ENCODE peak calls at places on chromosomes 5 and 9, in ten cellular contexts. O is T follicular helper cell; T is Ammon's horn; V is GM04503; C is effector memory CD8-positive, alpha-beta T cell; P is ELR; G is body of pancreas; F is CD4-positive, alpha-beta memory T cell; H is upper lobe of right lung; J is NCI-H748 treated with DMSO at 0.1 percent for 48 hours. Z is an unnamed sample.

GRCh38 chr5:115810776-115811175 is 5.7 kb downstream of the CDO1 start:
- DNase-seq in H (no peak), F (no peak), P (peak), G (no peak), O (no peak), T (no peak), C (no peak), J (no peak), V (no peak), Z (no peak)

GRCh38 chr9:6415266-6415665 is 2.3 kb downstream of the UHRF2 start:
- DNase-seq in F (no peak), J (no peak), P (peak), H (no peak), G (no peak), C (no peak), O (no peak), V (no peak), T (no peak), Z (no peak)

GRCh38 chr9:98488578-98489312 is 220.0 kb downstream of the GABBR2 start:
- DNase-seq in H (no peak), F (no peak), P (peak), V (peak), J (no peak), C (no peak), T (no peak), G (no peak), O (no peak), Z (peak)

GRCh38 chr5:112161392-112161748 is 257.7 kb downstream of the EPB41L4A start:
- DNase-seq in C (no peak), T (no peak), G (no peak), V (no peak), O (no peak), J (no peak), P (no peak), F (no peak), H (no peak), Z (no peak)

GRCh38 chr9:134494905-134495304 is 146.7 kb upstream of the COL5A1 start:
- DNase-seq in T (no peak), O (no peak), V (no peak), H (peak), P (no peak), J (no peak), C (no peak), G (peak), F (no peak), Z (no peak)

GRCh38 chr5:44538831-44539539 is 149.8 kb upstream of the FGF10 start:
- DNase-seq in F (no peak), T (no peak), H (no peak), V (no peak), C (no peak), J (no peak), P (no peak), O (no peak), G (no peak), Z (no peak)

GRCh38 chr9:127899200-127899943 is at the start of gene ST6GALNAC6:
- DNase-seq in O (peak), H (peak), G (peak), F (peak), P (peak), C (peak), J (peak), V (no peak), T (peak), Z (no peak)

GRCh38 chr5:111135946-111136345 is 43.8 kb downstream of the WDR36 start:
- DNase-seq in F (no peak), O (no peak), V (peak), P (peak), H (no peak), C (no peak), G (no peak), J (no peak), T (no peak), Z (peak)

GRCh38 chr5:134547579-134547978 is 22.1 kb downstream of the JADE2 start:
- DNase-seq in G (peak), H (no peak), P (peak), O (no peak), V (peak), J (no peak), C (no peak), T (peak), F (no peak), Z (peak)

GRCh38 chr9:78130004-78130403 is 98.4 kb upstream of the GNAQ start:
- DNase-seq in T (peak), C (no peak), P (peak), O (no peak), H (no peak), G (peak), V (no peak), J (no peak), F (no peak), Z (peak)

GRCh38 chr5:106399381-106399780 is 1271.4 kb downstream of the EFNA5 start:
- DNase-seq in V (no peak), F (no peak), O (no peak), G (no peak), C (no peak), J (no peak), P (peak), T (no peak), H (no peak), Z (peak)

GRCh38 chr5:102777099-102777498 is 22.0 kb downstream of the PAM start:
- DNase-seq in P (no peak), F (no peak), C (no peak), J (peak), H (no peak), O (no peak), V (no peak), T (no peak), G (no peak), Z (no peak)